ENCODE peak calls at places on chromosomes 1 and 21, in nine cellular contexts. E is stimulated activated CD4-positive, alpha-beta T cell treated with anti-CD3 and anti-CD28 coated beads, Interleukin-12 subunit alpha, Interleukin-12 subunit beta, amount 100 ng/mL, for 4 hours; U is NCI-H1105; W is NAMALWA; Z is NCI-H2081; S is effector memory CD8-positive, alpha-beta T cell; X is germinal center; R is NCI-H510A treated with DMSO at 0.1 percent for 48 hours; Q is GM12865. G is an unnamed sample.
A peak's percentile ranks its signal among the peaks of the same experiment; 100 is the strongest.

GRCh38 chr1:200081982-200082272 is 54.4 kb downstream of the NR5A2 start:
- DNase-seq in E (no peak), U (peak; percentile 17), W (no peak), Z (no peak), S (no peak), X (no peak), R (no peak), Q (no peak), G (no peak)

GRCh38 chr1:75548721-75549480 is 62.0 kb downstream of the SLC44A5 start:
- DNase-seq in E (no peak), U (no peak), W (no peak), Z (no peak), S (no peak), X (no peak), R (no peak), Q (no peak), G (no peak)

GRCh38 chr1:84117868-84118267 is 26.2 kb upstream of the PRKACB start:
- DNase-seq in E (no peak), U (no peak), W (no peak), Z (no peak), S (no peak), X (no peak), R (no peak), Q (no peak), G (no peak)

GRCh38 chr1:209015092-209015491 is 568.4 kb upstream of the CAMK1G start:
- DNase-seq in E (no peak), U (no peak), W (no peak), Z (no peak), S (no peak), X (no peak), R (no peak), Q (no peak), G (no peak)

GRCh38 chr1:44031051-44031899 is at the start of gene SLC6A9:
- DNase-seq in E (peak; percentile 54), U (peak; percentile 41), W (peak; percentile 73), Z (no peak), S (no peak), X (peak; percentile 36), R (peak; percentile 97), Q (peak; percentile 34), G (peak; percentile 79)

GRCh38 chr1:236064674-236065508 is at the start of gene NID1:
- DNase-seq in E (peak; percentile 22), U (no peak), W (no peak), Z (peak; percentile 53), S (peak; percentile 15), X (peak; percentile 26), R (peak; percentile 24), Q (peak; percentile 25), G (peak; percentile 50)

GRCh38 chr21:29343517-29343916 is 44.8 kb downstream of the BACH1 start:
- DNase-seq in E (no peak), U (no peak), W (no peak), Z (no peak), S (no peak), X (no peak), R (no peak), Q (no peak), G (no peak)

GRCh38 chr21:32184485-32184884 is 94.4 kb downstream of the MIS18A start:
- DNase-seq in E (no peak), U (no peak), W (no peak), Z (no peak), S (no peak), X (no peak), R (peak; percentile 73), Q (no peak), G (no peak)

GRCh38 chr1:10046356-10047085 is 13.8 kb downstream of the UBE4B start:
- DNase-seq in E (no peak), U (no peak), W (no peak), Z (no peak), S (no peak), X (no peak), R (no peak), Q (no peak), G (no peak)

GRCh38 chr1:224065455-224065854 is 48.5 kb upstream of the FBXO28 start:
- DNase-seq in E (no peak), U (no peak), W (no peak), Z (no peak), S (no peak), X (no peak), R (no peak), Q (peak; percentile 9), G (peak; percentile 27)

GRCh38 chr1:115717541-115717940 is 51.0 kb downstream of the CASQ2 start:
- DNase-seq in E (peak; percentile 10), U (peak; percentile 34), W (peak; percentile 42), Z (no peak), S (no peak), X (no peak), R (no peak), Q (peak; percentile 66), G (peak; percentile 11)

GRCh38 chr1:234666206-234666605 is 56.2 kb upstream of the IRF2BP2 start:
- DNase-seq in E (no peak), U (no peak), W (no peak), Z (no peak), S (no peak), X (no peak), R (no peak), Q (no peak), G (no peak)

GRCh38 chr1:179586107-179586823 is 5.4 kb upstream of the TDRD5 start:
- DNase-seq in E (no peak), U (peak; percentile 82), W (no peak), Z (peak; percentile 66), S (no peak), X (no peak), R (peak; percentile 71), Q (no peak), G (peak; percentile 26)

GRCh38 chr1:32724678-32725594 is 22.4 kb upstream of the SYNC start:
- DNase-seq in E (no peak), U (no peak), W (peak; percentile 40), Z (no peak), S (no peak), X (no peak), R (peak; percentile 71), Q (peak; percentile 19), G (peak; percentile 98)

GRCh38 chr1:206637605-206638004 is 2.3 kb downstream of the DYRK3 start:
- DNase-seq in E (no peak), U (no peak), W (no peak), Z (no peak), S (no peak), X (no peak), R (no peak), Q (no peak), G (no peak)

GRCh38 chr1:221494670-221495069 is 247.2 kb downstream of the DUSP10 start:
- DNase-seq in E (no peak), U (no peak), W (no peak), Z (no peak), S (no peak), X (no peak), R (no peak), Q (no peak), G (peak; percentile 26)